ENCODE peak calls at places on chromosomes 5 and 9, in four cellular contexts. One of them, this sample, is unnamed.

GRCh38 chr5:14286574-14287399 is 143.6 kb downstream of the TRIO start:
- DNase-seq in glutamatergic neuron: no peak
- DNase-seq in upper lobe of left lung: no peak
- DNase-seq in fibroblast of lung: no peak
- DNase-seq in this sample: no peak

GRCh38 chr9:114476891-114477469 is 28.3 kb downstream of the WHRN start:
- DNase-seq in fibroblast of lung: no peak
- DNase-seq in upper lobe of left lung: no peak
- DNase-seq in glutamatergic neuron: no peak
- DNase-seq in this sample: no peak

GRCh38 chr5:108727154-108727638 is 20.5 kb upstream of the FER start:
- DNase-seq in glutamatergic neuron: peak; percentile 65
- DNase-seq in fibroblast of lung: no peak
- DNase-seq in upper lobe of left lung: peak; percentile 76
- DNase-seq in this sample: no peak

GRCh38 chr5:93800988-93801811 is 59.8 kb upstream of the POU5F2 start:
- DNase-seq in fibroblast of lung: peak; percentile 76
- DNase-seq in upper lobe of left lung: no peak
- DNase-seq in glutamatergic neuron: no peak
- DNase-seq in this sample: peak; percentile 39

GRCh38 chr9:124272118-124272517 is 14.4 kb downstream of the NEK6 start:
- DNase-seq in glutamatergic neuron: no peak
- DNase-seq in upper lobe of left lung: no peak
- DNase-seq in fibroblast of lung: no peak
- DNase-seq in this sample: no peak

GRCh38 chr5:83518676-83519075 is 47.1 kb downstream of the VCAN start:
- DNase-seq in upper lobe of left lung: no peak
- DNase-seq in fibroblast of lung: no peak
- DNase-seq in glutamatergic neuron: no peak
- DNase-seq in this sample: no peak

GRCh38 chr9:19102181-19102630 is 498 bp downstream of the HAUS6 start:
- DNase-seq in glutamatergic neuron: peak; percentile 31
- DNase-seq in upper lobe of left lung: no peak
- DNase-seq in fibroblast of lung: no peak
- DNase-seq in this sample: peak; percentile 36

GRCh38 chr9:124010665-124011321 is 775 bp upstream of the LHX2 start:
- DNase-seq in fibroblast of lung: peak; percentile 29
- DNase-seq in glutamatergic neuron: peak; percentile 66
- DNase-seq in upper lobe of left lung: no peak
- DNase-seq in this sample: no peak

GRCh38 chr9:97853844-97854695 is 1.0 kb downstream of the FOXE1 start:
- DNase-seq in upper lobe of left lung: no peak
- DNase-seq in fibroblast of lung: peak; percentile 25
- DNase-seq in glutamatergic neuron: peak; percentile 80
- DNase-seq in this sample: no peak

GRCh38 chr9:127574089-127574921 is 37.8 kb upstream of the STXBP1 start:
- DNase-seq in fibroblast of lung: peak; percentile 71
- DNase-seq in upper lobe of left lung: peak; percentile 84
- DNase-seq in glutamatergic neuron: no peak
- DNase-seq in this sample: no peak

DNA sequence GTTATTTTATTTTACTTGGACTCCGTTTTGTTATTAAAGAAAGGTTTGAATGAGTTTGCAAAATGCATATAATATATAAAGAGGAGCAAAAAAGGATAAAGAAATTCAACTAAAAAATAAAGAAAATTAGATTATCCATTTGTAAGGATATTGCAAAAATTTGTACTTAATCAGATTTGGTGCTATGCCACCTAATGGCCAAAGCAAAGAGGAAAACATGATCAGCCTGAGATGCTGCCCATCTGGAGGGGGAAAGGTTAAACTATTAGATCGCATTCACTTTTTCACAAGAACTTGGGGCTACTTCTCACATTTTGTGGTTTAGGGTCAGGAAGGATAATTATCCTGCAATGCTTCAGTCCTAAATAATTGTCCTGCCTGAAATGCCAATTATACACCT is 350.6 kb downstream of the MLLT3 start:
- DNase-seq in glutamatergic neuron: no peak
- DNase-seq in upper lobe of left lung: no peak
- DNase-seq in fibroblast of lung: no peak
- DNase-seq in this sample: no peak
- TF ChIP-seq CTCF in glutamatergic neuron: no peak
- TF ChIP-seq CTCF in upper lobe of left lung: no peak
- TF ChIP-seq CTCF in fibroblast of lung: peak; percentile 15
- TF ChIP-seq CTCF in this sample: no peak

DNA sequence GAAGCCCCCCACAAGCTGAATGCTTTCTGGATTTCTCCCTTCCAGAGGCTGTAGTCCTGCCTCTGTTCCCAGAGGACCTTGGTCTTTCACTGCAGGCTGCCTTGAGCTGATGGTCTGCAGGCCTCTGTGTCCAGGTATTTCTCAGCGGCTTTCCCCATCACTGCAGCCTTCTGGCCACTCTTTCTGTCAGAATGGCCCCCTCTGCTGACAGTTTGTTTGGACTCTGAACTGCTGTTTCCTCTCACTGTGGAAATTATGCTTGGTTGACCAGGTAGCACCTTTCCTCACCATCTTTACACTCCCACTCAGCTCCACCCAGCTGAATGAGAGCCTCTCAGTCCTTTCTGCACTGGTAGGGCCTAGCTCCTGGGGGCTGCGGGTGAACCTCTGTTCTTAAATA is 230.0 kb downstream of the TENT4A start:
- DNase-seq in glutamatergic neuron: no peak
- DNase-seq in upper lobe of left lung: no peak
- DNase-seq in fibroblast of lung: no peak
- DNase-seq in this sample: no peak
- TF ChIP-seq CTCF in glutamatergic neuron: no peak
- TF ChIP-seq CTCF in upper lobe of left lung: no peak
- TF ChIP-seq CTCF in fibroblast of lung: no peak
- TF ChIP-seq CTCF in this sample: no peak

DNA sequence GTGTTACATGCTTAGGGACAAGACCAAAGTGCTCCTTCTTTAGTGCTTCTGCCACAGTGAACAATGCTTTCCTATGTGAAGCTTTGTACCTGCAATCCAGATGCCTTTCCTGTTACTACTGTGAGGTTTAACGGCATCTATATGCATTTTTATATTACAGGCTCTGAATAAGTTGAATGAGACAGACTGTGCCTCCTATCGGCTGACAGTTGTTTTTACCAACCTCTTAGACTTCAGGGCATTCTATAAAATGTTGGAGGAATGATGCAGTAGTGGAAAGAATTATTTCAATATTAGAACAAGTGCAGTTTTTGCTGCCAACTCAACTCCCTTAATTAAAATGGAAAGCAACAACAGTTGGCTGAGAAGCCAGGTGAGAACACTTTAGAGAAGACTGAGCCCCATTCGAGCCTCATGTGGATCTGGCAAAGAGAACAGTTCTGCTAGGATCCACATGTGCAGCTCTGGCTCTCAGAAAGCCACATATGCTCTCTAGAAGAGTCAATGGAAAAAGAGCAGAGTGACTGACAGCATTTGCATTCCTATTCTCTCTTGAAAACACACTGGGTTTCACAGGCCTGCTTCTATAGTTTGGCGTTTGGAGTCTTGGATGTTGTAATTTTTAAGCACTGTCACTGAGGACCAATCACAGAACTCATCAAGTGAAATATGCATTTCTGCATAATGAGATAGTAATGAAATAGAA is 147.5 kb downstream of the LURAP1L start:
- DNase-seq in fibroblast of lung: no peak
- DNase-seq in glutamatergic neuron: no peak
- DNase-seq in upper lobe of left lung: no peak
- DNase-seq in this sample: no peak
- TF ChIP-seq CTCF in fibroblast of lung: no peak
- TF ChIP-seq CTCF in glutamatergic neuron: no peak
- TF ChIP-seq CTCF in upper lobe of left lung: no peak
- TF ChIP-seq CTCF in this sample: no peak

GRCh38 chr9:121989010-121989409 is 104.1 kb downstream of the TTLL11 start:
- DNase-seq in fibroblast of lung: no peak
- DNase-seq in upper lobe of left lung: no peak
- DNase-seq in glutamatergic neuron: peak; percentile 46
- DNase-seq in this sample: peak; percentile 29
- TF ChIP-seq CTCF in fibroblast of lung: peak; percentile 17
- TF ChIP-seq CTCF in upper lobe of left lung: no peak
- TF ChIP-seq CTCF in glutamatergic neuron: no peak
- TF ChIP-seq CTCF in this sample: peak; percentile 37

GRCh38 chr9:36141288-36141687 is 4.8 kb downstream of the GLIPR2 start:
- DNase-seq in upper lobe of left lung: no peak
- DNase-seq in fibroblast of lung: no peak
- DNase-seq in glutamatergic neuron: peak; percentile 38
- DNase-seq in this sample: peak; percentile 55
- TF ChIP-seq CTCF in upper lobe of left lung: no peak
- TF ChIP-seq CTCF in fibroblast of lung: peak; percentile 48
- TF ChIP-seq CTCF in glutamatergic neuron: no peak
- TF ChIP-seq CTCF in this sample: peak; percentile 55

GRCh38 chr9:91680129-91680528 is 256.5 kb upstream of the NFIL3 start:
- DNase-seq in upper lobe of left lung: no peak
- DNase-seq in glutamatergic neuron: no peak
- DNase-seq in fibroblast of lung: peak; percentile 67
- DNase-seq in this sample: no peak

GRCh38 chr9:91678807-91679206 is 255.2 kb upstream of the NFIL3 start:
- DNase-seq in glutamatergic neuron: no peak
- DNase-seq in fibroblast of lung: no peak
- DNase-seq in upper lobe of left lung: no peak
- DNase-seq in this sample: no peak

GRCh38 chr9:91677354-91677753 is 253.7 kb upstream of the NFIL3 start:
- DNase-seq in upper lobe of left lung: no peak
- DNase-seq in glutamatergic neuron: no peak
- DNase-seq in fibroblast of lung: peak; percentile 17
- DNase-seq in this sample: no peak

GRCh38 chr9:91677822-91678221 is 254.2 kb upstream of the NFIL3 start:
- DNase-seq in fibroblast of lung: no peak
- DNase-seq in upper lobe of left lung: no peak
- DNase-seq in glutamatergic neuron: no peak
- DNase-seq in this sample: no peak

DNA sequence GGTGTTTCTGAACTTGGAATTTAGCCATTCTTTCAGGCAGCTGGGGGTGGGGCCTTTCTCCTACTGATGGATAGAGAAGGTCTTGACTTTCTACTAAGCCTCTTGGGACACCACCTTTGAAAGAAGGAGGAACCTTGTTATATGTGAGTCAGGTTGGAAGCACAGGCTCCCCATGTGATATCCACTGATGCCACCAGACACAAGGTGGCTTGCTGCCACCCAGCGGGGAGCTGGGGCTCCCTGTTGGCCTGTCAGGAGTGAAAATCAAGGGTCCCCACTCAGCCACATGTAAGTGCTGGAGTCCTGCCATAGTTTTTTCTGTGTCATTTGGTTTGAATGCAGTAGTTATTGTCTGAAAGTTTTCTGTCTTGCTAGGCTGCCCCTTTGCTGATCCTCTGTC is 252.4 kb upstream of the NFIL3 start:
- DNase-seq in fibroblast of lung: peak; percentile 44
- DNase-seq in glutamatergic neuron: no peak
- DNase-seq in upper lobe of left lung: no peak
- DNase-seq in this sample: no peak
- TF ChIP-seq CTCF in fibroblast of lung: no peak
- TF ChIP-seq CTCF in glutamatergic neuron: no peak
- TF ChIP-seq CTCF in upper lobe of left lung: no peak
- TF ChIP-seq CTCF in this sample: peak; percentile 40

GRCh38 chr5:180799194-180799593 is 3.4 kb downstream of the MGAT1 start:
- DNase-seq in fibroblast of lung: no peak
- DNase-seq in upper lobe of left lung: no peak
- DNase-seq in glutamatergic neuron: peak; percentile 57
- DNase-seq in this sample: no peak

GRCh38 chr5:180797256-180798192 is 5.1 kb downstream of the MGAT1 start:
- DNase-seq in fibroblast of lung: no peak
- DNase-seq in upper lobe of left lung: no peak
- DNase-seq in glutamatergic neuron: no peak
- DNase-seq in this sample: no peak

GRCh38 chr5:180798193-180798592 is 4.4 kb downstream of the MGAT1 start:
- DNase-seq in fibroblast of lung: no peak
- DNase-seq in glutamatergic neuron: no peak
- DNase-seq in upper lobe of left lung: no peak
- DNase-seq in this sample: no peak

GRCh38 chr5:180792965-180793287 is 9.7 kb downstream of the MGAT1 start:
- DNase-seq in upper lobe of left lung: no peak
- DNase-seq in glutamatergic neuron: no peak
- DNase-seq in fibroblast of lung: no peak
- DNase-seq in this sample: no peak

DNA sequence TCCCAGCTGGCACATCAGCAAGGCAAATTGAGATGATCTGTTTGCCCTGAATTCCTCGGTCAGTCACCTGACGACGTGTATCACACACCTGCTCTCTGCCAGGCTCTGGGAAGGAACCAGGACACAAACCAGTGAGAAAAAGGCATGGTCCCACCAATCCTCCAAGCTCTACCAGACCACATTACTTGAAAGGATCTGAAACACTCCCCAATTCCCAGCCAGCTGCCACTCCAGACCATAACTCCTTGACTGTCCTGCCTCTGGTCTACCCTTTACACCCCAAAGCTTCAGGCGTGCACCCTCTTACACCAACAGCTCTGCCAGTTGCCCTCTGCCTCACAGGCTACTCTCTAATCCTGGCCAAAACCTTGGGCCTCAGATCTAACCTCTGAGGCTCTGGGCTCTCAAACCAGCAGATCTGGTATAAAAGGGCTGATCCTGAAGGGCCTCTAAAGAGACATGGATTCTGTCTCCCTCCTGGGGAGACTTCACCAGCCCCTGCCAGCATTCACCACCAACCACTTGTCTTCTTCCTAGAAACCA is 6.8 kb downstream of the MGAT1 start:
- DNase-seq in upper lobe of left lung: no peak
- DNase-seq in fibroblast of lung: no peak
- DNase-seq in glutamatergic neuron: no peak
- DNase-seq in this sample: no peak
- TF ChIP-seq CTCF in upper lobe of left lung: no peak
- TF ChIP-seq CTCF in fibroblast of lung: no peak
- TF ChIP-seq CTCF in glutamatergic neuron: no peak
- TF ChIP-seq CTCF in this sample: no peak

GRCh38 chr9:105415344-105415980 is 32.4 kb upstream of the FSD1L start:
- DNase-seq in upper lobe of left lung: peak; percentile 43
- DNase-seq in glutamatergic neuron: peak; percentile 64
- DNase-seq in fibroblast of lung: peak; percentile 34
- DNase-seq in this sample: peak; percentile 64
- TF ChIP-seq CTCF in upper lobe of left lung: peak; percentile 85
- TF ChIP-seq CTCF in glutamatergic neuron: peak; percentile 91
- TF ChIP-seq CTCF in fibroblast of lung: peak; percentile 89
- TF ChIP-seq CTCF in this sample: peak; percentile 93

DNA sequence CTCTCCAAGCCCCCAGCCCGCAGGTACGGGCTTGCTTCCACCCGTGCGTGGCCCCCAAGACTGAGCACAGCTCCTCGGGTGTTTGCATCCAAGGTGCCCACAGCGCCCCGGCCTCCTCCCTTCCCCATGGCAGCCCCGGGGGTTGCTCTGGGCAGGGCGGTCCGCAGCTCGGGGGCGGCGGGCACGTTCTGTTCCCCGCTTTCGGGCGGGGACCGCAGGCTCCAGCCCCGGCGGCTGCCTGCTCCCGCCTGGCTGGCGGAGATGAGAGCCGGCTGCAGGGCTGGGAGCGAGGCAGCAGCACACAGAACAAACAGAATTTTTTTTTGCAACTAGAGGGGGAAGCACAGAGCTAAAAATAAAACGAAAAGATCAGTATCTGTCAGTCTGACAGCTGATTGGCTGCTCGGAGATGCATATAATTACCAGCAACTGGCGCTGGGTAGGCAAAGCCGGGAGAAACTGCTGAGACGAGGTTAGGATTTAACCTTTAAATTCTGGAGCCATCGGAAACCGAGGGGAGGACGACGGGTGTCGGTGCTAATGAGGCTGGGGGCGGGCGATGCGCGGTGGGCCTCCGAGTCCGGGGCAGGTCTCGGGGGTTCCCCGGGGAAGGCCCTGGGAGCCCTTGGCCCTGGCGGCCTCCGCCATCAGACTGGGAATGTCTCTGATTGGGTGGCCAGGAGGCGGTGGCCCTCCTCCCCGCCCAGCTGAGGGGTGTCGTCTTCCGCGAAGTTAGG is 142.7 kb upstream of the IER5L start:
- DNase-seq in upper lobe of left lung: peak; percentile 82
- DNase-seq in fibroblast of lung: peak; percentile 84
- DNase-seq in glutamatergic neuron: no peak
- DNase-seq in this sample: peak; percentile 80
- TF ChIP-seq CTCF in upper lobe of left lung: peak; percentile 40
- TF ChIP-seq CTCF in fibroblast of lung: peak; percentile 16
- TF ChIP-seq CTCF in glutamatergic neuron: no peak
- TF ChIP-seq CTCF in this sample: peak; percentile 41